ENCODE peak calls at places on chromosomes 13 and 19, in five cellular contexts. H is stomach; F is NCI-H1092 treated with DMSO at 0.1 percent for 48 hours; D is IMR-90; O is effector memory CD4-positive, alpha-beta T cell. N is an unnamed sample.

GRCh38 chr13:30806784-30807183 is 71.4 kb downstream of the ALOX5AP start:
- DNase-seq in D (peak), O (no peak), H (no peak), F (no peak), N (no peak)

GRCh38 chr19:38387550-38388309 is at the start of gene GGN:
- DNase-seq in F (peak), D (peak), H (peak), O (peak), N (peak)

GRCh38 chr13:65856464-65856863 is 1373.7 kb downstream of the PCDH9 start:
- DNase-seq in F (no peak), D (peak), H (no peak), O (no peak), N (no peak)

GRCh38 chr19:10662384-10663251 is 8.5 kb downstream of the ILF3 start:
- DNase-seq in F (no peak), D (peak), H (no peak), O (no peak), N (no peak)

GRCh38 chr19:18143902-18144301 is 9.1 kb upstream of the PIK3R2 start:
- DNase-seq in O (no peak), D (no peak), F (no peak), H (no peak), N (no peak)

GRCh38 chr13:103104340-103104739 is 38.1 kb upstream of the SLC10A2 start:
- DNase-seq in O (no peak), D (no peak), F (no peak), H (no peak), N (no peak)

GRCh38 chr13:85771856-85772255 is 27.4 kb downstream of the SLITRK6 start:
- DNase-seq in F (no peak), D (peak), H (no peak), O (no peak), N (no peak)

GRCh38 chr19:49127674-49128544 is 8.6 kb downstream of the PPFIA3 start:
- DNase-seq in O (peak), D (peak), H (peak), F (peak), N (peak)

GRCh38 chr19:50657222-50657669 is 8.0 kb downstream of the C19orf81 start:
- DNase-seq in O (no peak), F (no peak), D (no peak), H (no peak), N (no peak)

GRCh38 chr19:35860818-35861639 is 4.3 kb downstream of the KIRREL2 start:
- DNase-seq in H (peak), D (no peak), O (no peak), F (no peak), N (no peak)

GRCh38 chr19:3369337-3370213 is 3.2 kb downstream of the NFIC start:
- DNase-seq in F (no peak), D (peak), H (peak), O (no peak), N (no peak)

GRCh38 chr19:2063824-2064223 is 12.8 kb upstream of the MKNK2 start:
- DNase-seq in H (no peak), O (no peak), D (no peak), F (no peak), N (no peak)

GRCh38 chr13:97226788-97227627 is 4.9 kb downstream of the MBNL2 start:
- DNase-seq in F (peak), D (no peak), H (peak), O (peak), N (peak)

GRCh38 chr19:36041831-36042230 is 9.2 kb upstream of the CLIP3 start:
- DNase-seq in F (no peak), O (no peak), H (no peak), D (peak), N (no peak)

GRCh38 chr13:59931621-59932020 is 232.1 kb downstream of the DIAPH3 start:
- DNase-seq in F (peak), D (peak), H (no peak), O (no peak), N (no peak)

GRCh38 chr13:87872813-87873212 is 201.6 kb downstream of the SLITRK5 start:
- DNase-seq in D (no peak), F (no peak), O (no peak), H (no peak), N (no peak)

GRCh38 chr13:24511019-24511823 is 1.4 kb downstream of the PARP4 start:
- DNase-seq in H (peak), D (peak), O (peak), F (no peak), N (no peak)

GRCh38 chr19:39307233-39307821 is 11.1 kb downstream of the IFNL1 start:
- DNase-seq in D (no peak), O (no peak), H (peak), F (no peak), N (no peak)

GRCh38 chr13:48383384-48383783 is 29.5 kb downstream of the LPAR6 start:
- DNase-seq in O (no peak), F (no peak), D (no peak), H (no peak), N (no peak)

N was measured in T-helper 9 cell.